ENCODE peak calls at places on chromosomes 7 and 10, in seven cellular contexts. One of them, this sample, is unnamed.

GRCh38 chr7:141072548-141073172 is 1.2 kb upstream of the TMEM178B start:
- DNase-seq in A549: peak
- DNase-seq in IMR-90: peak
- DNase-seq in body of pancreas: peak
- DNase-seq in breast epithelium: no peak
- DNase-seq in heart left ventricle: peak
- DNase-seq in uterus: peak
- DNase-seq in this sample: no peak

GRCh38 chr7:121126801-121127534 is 138.5 kb downstream of the CPED1 start:
- DNase-seq in uterus: no peak
- DNase-seq in body of pancreas: no peak
- DNase-seq in heart left ventricle: no peak
- DNase-seq in A549: no peak
- DNase-seq in IMR-90: peak
- DNase-seq in breast epithelium: no peak
- DNase-seq in this sample: no peak

GRCh38 chr10:59878915-59879314 is 27.4 kb downstream of the CCDC6 start:
- DNase-seq in heart left ventricle: no peak
- DNase-seq in breast epithelium: no peak
- DNase-seq in A549: no peak
- DNase-seq in uterus: no peak
- DNase-seq in body of pancreas: no peak
- DNase-seq in IMR-90: no peak
- DNase-seq in this sample: no peak

GRCh38 chr10:89454561-89455347 is 40.4 kb downstream of the IFIT5 start:
- DNase-seq in heart left ventricle: no peak
- DNase-seq in body of pancreas: no peak
- DNase-seq in A549: no peak
- DNase-seq in IMR-90: peak
- DNase-seq in breast epithelium: no peak
- DNase-seq in uterus: no peak
- DNase-seq in this sample: no peak

GRCh38 chr10:115982076-115982475 is 290.9 kb downstream of the GFRA1 start:
- DNase-seq in IMR-90: no peak
- DNase-seq in A549: no peak
- DNase-seq in uterus: no peak
- DNase-seq in heart left ventricle: no peak
- DNase-seq in body of pancreas: no peak
- DNase-seq in breast epithelium: no peak
- DNase-seq in this sample: no peak

GRCh38 chr10:109062371-109062770 is 860.9 kb downstream of the XPNPEP1 start:
- DNase-seq in breast epithelium: no peak
- DNase-seq in A549: no peak
- DNase-seq in heart left ventricle: no peak
- DNase-seq in body of pancreas: no peak
- DNase-seq in uterus: no peak
- DNase-seq in IMR-90: peak
- DNase-seq in this sample: no peak

GRCh38 chr7:112272921-112273561 is 66.5 kb downstream of the ZNF277 start:
- DNase-seq in body of pancreas: no peak
- DNase-seq in A549: no peak
- DNase-seq in breast epithelium: no peak
- DNase-seq in uterus: no peak
- DNase-seq in IMR-90: no peak
- DNase-seq in heart left ventricle: peak
- DNase-seq in this sample: no peak

GRCh38 chr10:114110174-114110972 is 63.6 kb downstream of the CCDC186 start:
- DNase-seq in breast epithelium: no peak
- DNase-seq in body of pancreas: no peak
- DNase-seq in IMR-90: no peak
- DNase-seq in A549: peak
- DNase-seq in heart left ventricle: no peak
- DNase-seq in uterus: no peak
- DNase-seq in this sample: no peak

GRCh38 chr7:142496545-142496991 is 238.7 kb upstream of the PRSS58 start:
- DNase-seq in breast epithelium: no peak
- DNase-seq in heart left ventricle: no peak
- DNase-seq in uterus: no peak
- DNase-seq in IMR-90: peak
- DNase-seq in body of pancreas: no peak
- DNase-seq in A549: no peak
- DNase-seq in this sample: no peak

GRCh38 chr7:94394058-94394398 is 667 bp upstream of the COL1A2 start:
- DNase-seq in A549: no peak
- DNase-seq in breast epithelium: no peak
- DNase-seq in body of pancreas: no peak
- DNase-seq in uterus: peak
- DNase-seq in heart left ventricle: peak
- DNase-seq in IMR-90: peak
- DNase-seq in this sample: peak

GRCh38 chr10:78750418-78750817 is 318.3 kb upstream of the ZMIZ1 start:
- DNase-seq in body of pancreas: no peak
- DNase-seq in IMR-90: no peak
- DNase-seq in A549: no peak
- DNase-seq in uterus: no peak
- DNase-seq in heart left ventricle: no peak
- DNase-seq in breast epithelium: no peak
- DNase-seq in this sample: no peak

GRCh38 chr10:23981520-23982309 is 227.2 kb upstream of the KIAA1217 start:
- DNase-seq in IMR-90: no peak
- DNase-seq in heart left ventricle: no peak
- DNase-seq in A549: no peak
- DNase-seq in uterus: no peak
- DNase-seq in breast epithelium: no peak
- DNase-seq in body of pancreas: no peak
- DNase-seq in this sample: no peak

DNA sequence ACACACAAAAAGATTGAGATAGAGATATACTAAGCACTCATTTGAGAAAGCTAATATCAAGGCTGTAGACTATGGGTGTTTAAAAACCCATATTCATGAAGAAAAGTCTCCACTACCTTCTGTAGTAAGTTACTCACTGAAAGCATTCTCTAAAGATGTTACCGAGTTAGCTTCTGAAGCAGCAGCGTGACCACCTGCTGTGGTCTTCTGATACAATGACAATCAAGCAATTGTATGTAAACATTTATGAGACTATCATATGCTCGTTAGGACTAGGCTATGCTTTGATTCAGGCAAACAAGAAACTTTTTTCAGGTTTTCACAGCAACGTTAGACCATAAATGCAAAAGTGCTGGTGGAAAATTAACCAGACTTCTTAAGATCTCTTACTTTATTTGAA is 11.2 kb downstream of the RHOBTB1 start:
- DNase-seq in A549: no peak
- DNase-seq in body of pancreas: no peak
- DNase-seq in IMR-90: no peak
- DNase-seq in uterus: no peak
- DNase-seq in breast epithelium: no peak
- DNase-seq in heart left ventricle: no peak
- DNase-seq in this sample: no peak
- TF ChIP-seq POLR2A in A549: no peak
- TF ChIP-seq POLR2A in body of pancreas: no peak
- TF ChIP-seq POLR2A in IMR-90: no peak
- TF ChIP-seq POLR2A in uterus: no peak
- TF ChIP-seq POLR2A in breast epithelium: no peak
- TF ChIP-seq POLR2A in heart left ventricle: no peak
- TF ChIP-seq POLR2A in this sample: no peak

GRCh38 chr7:45102785-45103712 is 8.4 kb downstream of the TBRG4 start:
- DNase-seq in A549: no peak
- DNase-seq in body of pancreas: no peak
- DNase-seq in IMR-90: no peak
- DNase-seq in uterus: no peak
- DNase-seq in breast epithelium: no peak
- DNase-seq in heart left ventricle: no peak
- DNase-seq in this sample: no peak

GRCh38 chr7:45099891-45100760 is 11.4 kb upstream of the NACAD start:
- DNase-seq in uterus: no peak
- DNase-seq in IMR-90: no peak
- DNase-seq in heart left ventricle: no peak
- DNase-seq in breast epithelium: no peak
- DNase-seq in A549: no peak
- DNase-seq in body of pancreas: no peak
- DNase-seq in this sample: no peak

GRCh38 chr7:45103958-45104843 is 7.3 kb downstream of the TBRG4 start:
- DNase-seq in A549: no peak
- DNase-seq in body of pancreas: no peak
- DNase-seq in heart left ventricle: peak
- DNase-seq in uterus: no peak
- DNase-seq in breast epithelium: no peak
- DNase-seq in IMR-90: no peak
- DNase-seq in this sample: peak

GRCh38 chr7:45100761-45101480 is 10.6 kb downstream of the TBRG4 start:
- DNase-seq in IMR-90: no peak
- DNase-seq in A549: no peak
- DNase-seq in uterus: no peak
- DNase-seq in heart left ventricle: no peak
- DNase-seq in breast epithelium: no peak
- DNase-seq in body of pancreas: no peak
- DNase-seq in this sample: no peak

DNA sequence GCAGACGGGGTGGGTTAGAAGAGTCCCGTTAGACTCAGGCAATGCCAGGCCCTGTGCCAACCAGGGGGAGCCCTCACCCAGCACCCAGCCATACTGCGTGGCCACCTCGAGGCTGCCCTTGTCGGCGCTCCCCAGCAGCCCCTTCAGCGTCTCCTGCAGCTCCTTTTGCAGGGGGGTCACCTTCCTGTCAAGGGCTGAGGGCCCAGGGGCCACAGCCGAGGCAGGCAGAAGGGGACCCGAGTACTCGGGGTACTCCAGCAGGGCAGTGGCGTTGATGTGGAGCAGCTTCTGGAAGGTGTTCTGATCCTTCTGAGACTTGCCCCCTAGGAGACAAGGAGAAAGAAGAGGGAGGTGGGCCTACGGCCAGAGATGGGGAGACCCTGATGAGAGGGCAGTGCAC is 9.7 kb downstream of the TBRG4 start:
- DNase-seq in IMR-90: no peak
- DNase-seq in A549: no peak
- DNase-seq in breast epithelium: no peak
- DNase-seq in heart left ventricle: no peak
- DNase-seq in uterus: no peak
- DNase-seq in body of pancreas: no peak
- DNase-seq in this sample: no peak
- TF ChIP-seq CTCF in IMR-90: no peak
- TF ChIP-seq CTCF in A549: no peak
- TF ChIP-seq CTCF in breast epithelium: no peak
- TF ChIP-seq CTCF in heart left ventricle: no peak
- TF ChIP-seq CTCF in uterus: no peak
- TF ChIP-seq CTCF in body of pancreas: no peak
- TF ChIP-seq CTCF in this sample: no peak

GRCh38 chr10:64041989-64042490 is 520.8 kb downstream of the REEP3 start:
- DNase-seq in IMR-90: no peak
- DNase-seq in breast epithelium: no peak
- DNase-seq in uterus: no peak
- DNase-seq in body of pancreas: no peak
- DNase-seq in heart left ventricle: peak
- DNase-seq in A549: no peak
- DNase-seq in this sample: no peak
- H3K4me3 ChIP-seq in IMR-90: no peak
- H3K4me3 ChIP-seq in breast epithelium: no peak
- H3K4me3 ChIP-seq in uterus: no peak
- H3K4me3 ChIP-seq in body of pancreas: no peak
- H3K4me3 ChIP-seq in heart left ventricle: no peak
- H3K4me3 ChIP-seq in A549: no peak
- H3K4me3 ChIP-seq in this sample: no peak

GRCh38 chr10:28679941-28680752 is 2.8 kb downstream of the BAMBI start:
- DNase-seq in body of pancreas: no peak
- DNase-seq in uterus: no peak
- DNase-seq in IMR-90: no peak
- DNase-seq in heart left ventricle: no peak
- DNase-seq in breast epithelium: no peak
- DNase-seq in A549: no peak
- DNase-seq in this sample: peak
- TF ChIP-seq POLR2A in body of pancreas: no peak
- TF ChIP-seq POLR2A in uterus: no peak
- TF ChIP-seq POLR2A in IMR-90: no peak
- TF ChIP-seq POLR2A in heart left ventricle: no peak
- TF ChIP-seq POLR2A in breast epithelium: no peak
- TF ChIP-seq POLR2A in A549: no peak
- TF ChIP-seq POLR2A in this sample: no peak

GRCh38 chr10:133608855-133609254 is 17.7 kb downstream of the FRG2B start:
- DNase-seq in uterus: no peak
- DNase-seq in body of pancreas: no peak
- DNase-seq in breast epithelium: no peak
- DNase-seq in heart left ventricle: no peak
- DNase-seq in A549: peak
- DNase-seq in IMR-90: no peak
- DNase-seq in this sample: no peak
- TF ChIP-seq CTCF in uterus: peak
- TF ChIP-seq CTCF in body of pancreas: peak
- TF ChIP-seq CTCF in breast epithelium: peak
- TF ChIP-seq CTCF in heart left ventricle: peak
- TF ChIP-seq CTCF in A549: peak
- TF ChIP-seq CTCF in IMR-90: peak
- TF ChIP-seq CTCF in this sample: no peak

DNA sequence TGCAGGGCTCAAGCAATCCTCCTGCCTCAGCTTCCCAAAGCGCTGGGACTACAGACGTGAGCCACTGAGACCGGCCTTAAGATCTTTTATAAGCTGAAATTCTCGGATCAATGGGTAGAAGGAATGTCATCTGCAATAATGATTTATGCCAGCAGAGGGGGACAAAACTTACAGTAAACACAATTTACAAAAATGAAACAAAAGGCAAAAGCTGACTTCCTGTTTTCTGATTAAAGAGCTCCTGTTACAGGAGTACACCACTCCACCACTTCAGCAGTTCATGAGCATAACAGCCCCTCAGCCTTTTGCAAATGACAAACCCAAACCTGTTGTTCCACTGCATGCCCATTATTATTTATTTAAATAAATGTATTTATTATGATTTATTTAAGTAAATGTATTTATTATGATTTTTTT is 88.5 kb upstream of the ATP6V0A4 start:
- DNase-seq in A549: peak
- DNase-seq in IMR-90: peak
- DNase-seq in uterus: no peak
- DNase-seq in heart left ventricle: no peak
- DNase-seq in breast epithelium: no peak
- DNase-seq in body of pancreas: peak
- DNase-seq in this sample: no peak
- H3K4me3 ChIP-seq in A549: no peak
- H3K4me3 ChIP-seq in IMR-90: no peak
- H3K4me3 ChIP-seq in uterus: no peak
- H3K4me3 ChIP-seq in heart left ventricle: no peak
- H3K4me3 ChIP-seq in breast epithelium: no peak
- H3K4me3 ChIP-seq in body of pancreas: no peak
- H3K4me3 ChIP-seq in this sample: no peak

This sample was measured in lower leg skin.